ENCODE peak calls at places on chromosomes 1 and 21, in nine cellular contexts. B, Q, C, M, W, X, P, I and N are unnamed samples.

GRCh38 chr1:203672354-203672753 is 45.7 kb downstream of the ATP2B4 start:
- DNase-seq in P (peak; percentile 18), X (no peak), B (peak; percentile 40), Q (peak; percentile 74), I (peak; percentile 76), C (no peak), M (peak; percentile 64), W (no peak), N (no peak)

GRCh38 chr1:201019321-201019977 is 4.1 kb downstream of the KIF21B start:
- DNase-seq in Q (peak; percentile 31), X (peak; percentile 86), P (no peak), B (no peak), W (no peak), M (peak; percentile 54), C (peak; percentile 64), I (peak; percentile 64), N (peak; percentile 93)

GRCh38 chr1:247415423-247416361 is at the start of gene NLRP3:
- DNase-seq in C (no peak), W (no peak), M (peak; percentile 49), I (peak; percentile 14), Q (peak; percentile 5), B (no peak), P (no peak), X (peak; percentile 46), N (no peak)

GRCh38 chr1:56820755-56821461 is 1.7 kb upstream of the FYB2 start:
- DNase-seq in Q (peak; percentile 89), P (no peak), X (peak; percentile 81), M (peak; percentile 73), C (peak; percentile 97), I (peak; percentile 79), W (peak; percentile 30), B (peak; percentile 85), N (peak; percentile 92)

GRCh38 chr1:228308628-228309547 is 97.7 kb downstream of the TRIM11 start:
- DNase-seq in M (no peak), Q (no peak), W (no peak), B (no peak), C (no peak), P (no peak), I (no peak), X (no peak), N (peak; percentile 71)

GRCh38 chr21:42013338-42013737 is 3.2 kb upstream of the ZBTB21 start:
- DNase-seq in Q (no peak), M (no peak), B (no peak), P (no peak), I (no peak), C (peak; percentile 55), W (no peak), X (no peak), N (no peak)

GRCh38 chr1:90761156-90761555 is 44.1 kb upstream of the BARHL2 start:
- DNase-seq in C (no peak), X (no peak), I (no peak), M (no peak), P (no peak), B (no peak), Q (no peak), W (no peak), N (no peak)

GRCh38 chr1:14826172-14826636 is 227.7 kb downstream of the KAZN start:
- DNase-seq in M (peak; percentile 53), X (no peak), I (peak; percentile 48), P (peak; percentile 91), Q (peak; percentile 71), W (no peak), B (no peak), C (no peak), N (peak; percentile 91)